ENCODE peak calls at places on chromosomes 5 and 9, in eight cellular contexts. X, Z, K, C, E, Y, B and J are unnamed samples.

GRCh38 chr5:171562822-171563221 is 143.4 kb downstream of the FGF18 start:
- DNase-seq in K (no peak), X (no peak), Y (no peak), C (no peak), B (no peak), E (no peak), Z (no peak), J (no peak)

GRCh38 chr9:129023036-129023907 is 4.9 kb downstream of the SH3GLB2 start:
- DNase-seq in Z (peak), C (no peak), Y (no peak), B (no peak), X (peak), E (peak), K (peak), J (peak)

GRCh38 chr9:100573655-100574260 is 4.1 kb upstream of the CAVIN4 start:
- DNase-seq in X (no peak), C (no peak), E (no peak), Z (no peak), B (no peak), Y (no peak), K (no peak), J (peak)

GRCh38 chr9:69594180-69594579 is 78.0 kb downstream of the APBA1 start:
- DNase-seq in X (no peak), E (no peak), C (no peak), B (no peak), Z (no peak), K (no peak), Y (no peak), J (no peak)

GRCh38 chr5:88803309-88803708 is 79.7 kb downstream of the MEF2C start:
- DNase-seq in Z (no peak), K (no peak), C (no peak), Y (no peak), E (no peak), X (no peak), B (no peak), J (no peak)

GRCh38 chr9:137167752-137168574 is 1.9 kb downstream of the LRRC26 start:
- DNase-seq in K (peak), Z (peak), X (no peak), Y (no peak), B (peak), E (no peak), C (no peak), J (no peak)

GRCh38 chr5:154977409-154977808 is 36.1 kb upstream of the KIF4B start:
- DNase-seq in Y (no peak), X (no peak), Z (no peak), B (no peak), E (no peak), C (no peak), K (no peak), J (no peak)

GRCh38 chr9:130692365-130692764 is 1.2 kb upstream of the EXOSC2 start:
- DNase-seq in E (no peak), Z (no peak), B (peak), Y (no peak), X (no peak), K (peak), C (no peak), J (no peak)

GRCh38 chr5:52964138-52964537 is 25.0 kb upstream of the ITGA2 start:
- DNase-seq in Z (no peak), B (no peak), X (no peak), C (no peak), E (no peak), Y (no peak), K (no peak), J (no peak)

GRCh38 chr9:107852891-107853290 is 363.3 kb upstream of the KLF4 start:
- DNase-seq in Z (no peak), C (no peak), X (no peak), K (no peak), Y (no peak), E (no peak), B (no peak), J (no peak)

GRCh38 chr5:55850839-55851674 is at the start of gene IL31RA:
- DNase-seq in X (peak), C (no peak), K (no peak), Z (peak), E (no peak), B (no peak), Y (no peak), J (peak)

GRCh38 chr5:160317447-160317846 is 5.1 kb upstream of the CCNJL start:
- DNase-seq in Z (no peak), K (no peak), C (no peak), Y (no peak), B (no peak), X (no peak), E (no peak), J (no peak)

GRCh38 chr9:89219637-89220036 is 41.0 kb upstream of the SHC3 start:
- DNase-seq in C (no peak), K (no peak), Y (no peak), Z (no peak), X (no peak), E (no peak), B (no peak), J (no peak)

GRCh38 chr9:134192951-134193731 is 28.8 kb upstream of the RNU6ATAC start:
- DNase-seq in X (no peak), C (no peak), K (no peak), E (no peak), Y (no peak), Z (no peak), B (no peak), J (no peak)

GRCh38 chr5:112634796-112635195 is 102.9 kb upstream of the APC start:
- DNase-seq in Y (no peak), E (no peak), C (no peak), Z (no peak), X (no peak), B (no peak), K (no peak), J (no peak)

GRCh38 chr9:5871785-5872184 is 18.9 kb upstream of the MLANA start:
- DNase-seq in B (no peak), X (no peak), C (no peak), Y (no peak), E (no peak), K (no peak), Z (peak), J (peak)

GRCh38 chr5:67465556-67466206 is 269.1 kb upstream of the CD180 start:
- DNase-seq in E (no peak), B (no peak), X (peak), C (no peak), Y (no peak), Z (no peak), K (no peak), J (peak)

GRCh38 chr9:110555971-110556370 is 23.6 kb downstream of the SVEP1 start:
- DNase-seq in X (peak), C (no peak), K (no peak), Z (peak), Y (no peak), B (no peak), E (peak), J (peak)

GRCh38 chr5:109307996-109308395 is 101.8 kb downstream of the PJA2 start:
- DNase-seq in Y (no peak), Z (no peak), B (no peak), C (no peak), X (no peak), E (no peak), K (no peak), J (no peak)

GRCh38 chr5:168647083-168647482 is 67.9 kb upstream of the PANK3 start:
- DNase-seq in X (peak), B (no peak), E (no peak), Z (no peak), C (no peak), K (no peak), Y (no peak), J (peak)

GRCh38 chr5:92911293-92911692 is 669.7 kb downstream of the NR2F1-AS1 start:
- DNase-seq in Z (no peak), X (no peak), B (no peak), K (no peak), E (no peak), C (no peak), Y (no peak), J (no peak)

GRCh38 chr9:137945581-137945980 is 68.0 kb downstream of the CACNA1B start:
- DNase-seq in E (no peak), K (no peak), Z (no peak), C (no peak), B (no peak), X (no peak), Y (no peak), J (no peak)

GRCh38 chr9:134775552-134775951 is 105.1 kb upstream of the FCN2 start:
- DNase-seq in Z (peak), K (no peak), X (no peak), B (no peak), Y (no peak), C (no peak), E (no peak), J (no peak)

GRCh38 chr9:16133556-16134227 is 580.8 kb downstream of the CCDC171 start:
- DNase-seq in K (peak), Z (peak), C (no peak), Y (no peak), B (peak), E (peak), X (peak), J (peak)

GRCh38 chr9:94560237-94560636 is 5.4 kb downstream of the PCAT7 start:
- DNase-seq in C (no peak), B (no peak), X (no peak), Y (no peak), K (no peak), Z (no peak), E (no peak), J (no peak)

GRCh38 chr5:140298183-140298601 is 4.7 kb downstream of the PFDN1 start:
- DNase-seq in C (no peak), X (no peak), Z (peak), Y (no peak), B (no peak), E (no peak), K (no peak), J (peak)

GRCh38 chr5:178668579-178668978 is 41.7 kb upstream of the CLK4 start:
- DNase-seq in E (no peak), Y (no peak), K (no peak), B (no peak), C (no peak), Z (no peak), X (no peak), J (no peak)

GRCh38 chr9:134661299-134661698 is 19.7 kb downstream of the COL5A1 start:
- DNase-seq in C (no peak), E (peak), Z (no peak), X (no peak), Y (no peak), B (no peak), K (no peak), J (peak)

GRCh38 chr5:111278824-111279504 is 54.8 kb downstream of the CAMK4 start:
- DNase-seq in Y (no peak), K (peak), Z (peak), E (peak), C (peak), B (peak), X (no peak), J (no peak)

GRCh38 chr5:179588166-179588565 is 35.3 kb downstream of the HNRNPH1 start:
- DNase-seq in X (no peak), Z (no peak), E (no peak), C (no peak), Y (no peak), B (no peak), K (no peak), J (no peak)

GRCh38 chr9:3498691-3499090 is 27.1 kb downstream of the RFX3 start:
- DNase-seq in Z (peak), K (peak), E (no peak), Y (no peak), C (no peak), X (no peak), B (no peak), J (peak)